ENCODE peak calls at places on chromosomes 7 and 10, in seven cellular contexts. One of them, this sample, is unnamed.

GRCh38 chr7:122068999-122069398 is 75.0 kb downstream of the AASS start:
- DNase-seq in KBM-7: no peak
- DNase-seq in NCI-H1436: no peak
- DNase-seq in HTR-8/SVneo: no peak
- DNase-seq in HuH-7: no peak
- DNase-seq in T-helper 2 cell: no peak
- DNase-seq in GF-D8: no peak
- DNase-seq in this sample: no peak

GRCh38 chr10:127990846-127991542 is 84.1 kb downstream of the PTPRE start:
- DNase-seq in T-helper 2 cell: peak; percentile 10
- DNase-seq in NCI-H1436: no peak
- DNase-seq in HTR-8/SVneo: peak; percentile 52
- DNase-seq in KBM-7: no peak
- DNase-seq in HuH-7: no peak
- DNase-seq in GF-D8: no peak
- DNase-seq in this sample: no peak

GRCh38 chr7:49295136-49295535 is 370.8 kb downstream of the CDC14C start:
- DNase-seq in KBM-7: no peak
- DNase-seq in GF-D8: no peak
- DNase-seq in HTR-8/SVneo: no peak
- DNase-seq in HuH-7: no peak
- DNase-seq in NCI-H1436: no peak
- DNase-seq in T-helper 2 cell: no peak
- DNase-seq in this sample: no peak

GRCh38 chr7:138286846-138287245 is 173.2 kb upstream of the TRIM24 start:
- DNase-seq in NCI-H1436: no peak
- DNase-seq in KBM-7: no peak
- DNase-seq in HuH-7: no peak
- DNase-seq in HTR-8/SVneo: no peak
- DNase-seq in T-helper 2 cell: no peak
- DNase-seq in GF-D8: no peak
- DNase-seq in this sample: no peak

GRCh38 chr10:79979973-79980687 is 31.2 kb upstream of the SFTPD start:
- DNase-seq in GF-D8: no peak
- DNase-seq in NCI-H1436: no peak
- DNase-seq in HTR-8/SVneo: no peak
- DNase-seq in T-helper 2 cell: no peak
- DNase-seq in KBM-7: no peak
- DNase-seq in HuH-7: no peak
- DNase-seq in this sample: no peak

GRCh38 chr10:73855413-73855812 is 18.9 kb downstream of the CAMK2G start:
- DNase-seq in KBM-7: no peak
- DNase-seq in HTR-8/SVneo: no peak
- DNase-seq in GF-D8: no peak
- DNase-seq in T-helper 2 cell: no peak
- DNase-seq in HuH-7: no peak
- DNase-seq in NCI-H1436: no peak
- DNase-seq in this sample: no peak

GRCh38 chr7:74453321-74454011 is at the start of gene GTF2IRD1:
- DNase-seq in KBM-7: peak; percentile 63
- DNase-seq in GF-D8: no peak
- DNase-seq in T-helper 2 cell: peak; percentile 15
- DNase-seq in NCI-H1436: peak; percentile 71
- DNase-seq in HuH-7: peak; percentile 91
- DNase-seq in HTR-8/SVneo: peak; percentile 61
- DNase-seq in this sample: no peak

GRCh38 chr7:72272479-72272878 is 139.7 kb downstream of the CALN1 start:
- DNase-seq in KBM-7: no peak
- DNase-seq in HuH-7: no peak
- DNase-seq in HTR-8/SVneo: no peak
- DNase-seq in NCI-H1436: no peak
- DNase-seq in GF-D8: no peak
- DNase-seq in T-helper 2 cell: no peak
- DNase-seq in this sample: no peak

GRCh38 chr10:14184841-14185500 is 145.8 kb downstream of the FRMD4A start:
- DNase-seq in HuH-7: peak; percentile 53
- DNase-seq in NCI-H1436: no peak
- DNase-seq in HTR-8/SVneo: no peak
- DNase-seq in KBM-7: peak; percentile 41
- DNase-seq in T-helper 2 cell: peak; percentile 68
- DNase-seq in GF-D8: no peak
- DNase-seq in this sample: no peak

GRCh38 chr10:105837951-105838350 is 1196.9 kb downstream of the SORCS3 start:
- DNase-seq in HTR-8/SVneo: no peak
- DNase-seq in KBM-7: peak; percentile 18
- DNase-seq in HuH-7: peak; percentile 0
- DNase-seq in T-helper 2 cell: no peak
- DNase-seq in NCI-H1436: no peak
- DNase-seq in GF-D8: no peak
- DNase-seq in this sample: no peak

GRCh38 chr7:137962491-137962874 is 39.4 kb downstream of the CREB3L2 start:
- DNase-seq in HuH-7: no peak
- DNase-seq in HTR-8/SVneo: no peak
- DNase-seq in T-helper 2 cell: no peak
- DNase-seq in KBM-7: no peak
- DNase-seq in GF-D8: no peak
- DNase-seq in NCI-H1436: no peak
- DNase-seq in this sample: no peak

GRCh38 chr10:131736321-131736980 is 164.4 kb upstream of the PPP2R2D start:
- DNase-seq in NCI-H1436: no peak
- DNase-seq in HuH-7: no peak
- DNase-seq in GF-D8: no peak
- DNase-seq in KBM-7: no peak
- DNase-seq in T-helper 2 cell: no peak
- DNase-seq in HTR-8/SVneo: no peak
- DNase-seq in this sample: no peak

GRCh38 chr10:107166378-107166777 is 1.9 kb upstream of the SORCS1 start:
- DNase-seq in HuH-7: no peak
- DNase-seq in KBM-7: no peak
- DNase-seq in T-helper 2 cell: no peak
- DNase-seq in GF-D8: no peak
- DNase-seq in NCI-H1436: no peak
- DNase-seq in HTR-8/SVneo: no peak
- DNase-seq in this sample: no peak

GRCh38 chr7:115099906-115100305 is 178.0 kb downstream of the MDFIC start:
- DNase-seq in KBM-7: no peak
- DNase-seq in HTR-8/SVneo: no peak
- DNase-seq in T-helper 2 cell: no peak
- DNase-seq in GF-D8: no peak
- DNase-seq in NCI-H1436: no peak
- DNase-seq in HuH-7: peak; percentile 16
- DNase-seq in this sample: no peak

GRCh38 chr10:61899997-61900828 is 1.3 kb upstream of the ARID5B start:
- DNase-seq in KBM-7: peak; percentile 87
- DNase-seq in T-helper 2 cell: peak; percentile 35
- DNase-seq in GF-D8: peak; percentile 17
- DNase-seq in NCI-H1436: peak; percentile 67
- DNase-seq in HTR-8/SVneo: no peak
- DNase-seq in HuH-7: no peak
- DNase-seq in this sample: peak; percentile 69

GRCh38 chr7:30963842-30964241 is at the start of gene GHRHR:
- DNase-seq in KBM-7: no peak
- DNase-seq in HuH-7: no peak
- DNase-seq in T-helper 2 cell: no peak
- DNase-seq in GF-D8: no peak
- DNase-seq in NCI-H1436: no peak
- DNase-seq in HTR-8/SVneo: no peak
- DNase-seq in this sample: no peak